ENCODE peak calls at places on chromosomes 16 and 17, in four cellular contexts. Y, T, L and K are unnamed samples.

GRCh38 chr16:66717112-66717675 is 20.7 kb upstream of the CMTM4 start:
- DNase-seq in Y (peak), T (peak), L (no peak), K (peak)

GRCh38 chr17:75109047-75109406 is 742 bp upstream of the ARMC7 start:
- DNase-seq in Y (no peak), T (no peak), L (no peak), K (no peak)

GRCh38 chr17:65345261-65346060 is 208.3 kb downstream of the RGS9 start:
- DNase-seq in Y (no peak), T (no peak), L (no peak), K (no peak)

GRCh38 chr17:1460233-1460632 is 4.2 kb upstream of the CRK start:
- DNase-seq in Y (no peak), T (peak), L (no peak), K (no peak)

GRCh38 chr16:15055141-15056053 is 477 bp downstream of the NTAN1 start:
- DNase-seq in Y (peak), T (peak), L (no peak), K (peak)

GRCh38 chr16:70804153-70804728 is 3.3 kb upstream of the VAC14 start:
- DNase-seq in Y (no peak), T (no peak), L (no peak), K (no peak)

GRCh38 chr16:54077412-54077821 is 209.2 kb downstream of the IRX3 start:
- DNase-seq in Y (no peak), T (no peak), L (no peak), K (peak)

GRCh38 chr17:77572851-77573250 is 385.7 kb upstream of the TNRC6C start:
- DNase-seq in Y (no peak), T (no peak), L (no peak), K (no peak)

GRCh38 chr16:84648595-84649510 is 542 bp downstream of the KLHL36 start:
- DNase-seq in Y (peak), T (no peak), L (no peak), K (peak)

GRCh38 chr16:2692251-2692947 is 10.1 kb downstream of the KCTD5 start:
- DNase-seq in Y (no peak), T (no peak), L (no peak), K (no peak)

GRCh38 chr17:40157972-40158371 is 17.6 kb downstream of the CASC3 start:
- DNase-seq in Y (no peak), T (no peak), L (no peak), K (no peak)

GRCh38 chr16:50324345-50324744 is 44.4 kb downstream of the BRD7 start:
- DNase-seq in Y (no peak), T (no peak), L (no peak), K (no peak)

GRCh38 chr17:19327039-19327776 is 35.3 kb downstream of the B9D1 start:
- DNase-seq in Y (no peak), T (no peak), L (no peak), K (peak)

GRCh38 chr16:86220552-86220951 is 289.8 kb upstream of the FOXF1 start:
- DNase-seq in Y (no peak), T (no peak), L (no peak), K (no peak)

DNA sequence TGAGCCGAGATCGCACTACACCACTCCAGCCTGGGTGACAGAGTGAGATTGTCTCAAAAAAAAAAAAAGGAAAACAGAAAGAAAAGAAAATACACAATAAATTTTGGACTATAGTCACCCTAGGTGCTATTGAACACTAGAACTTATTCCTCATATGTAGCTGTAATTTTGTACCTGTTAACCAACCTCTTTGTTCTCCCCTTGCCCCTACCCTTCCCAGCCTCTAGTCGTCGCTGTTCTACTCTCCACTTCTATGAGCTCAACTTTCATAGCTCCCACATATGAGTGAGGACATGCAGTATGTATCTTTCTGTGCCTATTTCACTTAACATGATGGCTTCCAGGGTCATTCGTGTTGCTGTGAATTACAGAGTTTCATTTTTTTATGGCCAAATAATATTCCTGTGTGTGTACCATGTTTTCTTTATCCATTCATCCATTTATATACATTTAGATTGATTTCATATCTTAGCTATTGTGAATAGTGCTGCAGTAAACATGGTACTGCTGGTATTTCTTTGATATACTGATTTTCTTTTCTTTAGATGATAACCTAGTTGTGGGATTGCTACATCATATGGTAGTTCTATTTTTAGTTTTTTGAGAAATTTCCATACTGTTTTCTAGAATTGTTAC is 28.3 kb downstream of the VPS35L start:
- DNase-seq in Y (peak), T (peak), L (no peak), K (peak)
- TF ChIP-seq MAX in Y (no peak), T (no peak), L (no peak), K (no peak)

GRCh38 chr16:61862221-61862620 is 174.0 kb downstream of the CDH8 start:
- DNase-seq in Y (no peak), T (no peak), L (no peak), K (no peak)
- TF ChIP-seq PHF8 in Y (no peak), T (no peak), L (no peak), K (no peak)

DNA sequence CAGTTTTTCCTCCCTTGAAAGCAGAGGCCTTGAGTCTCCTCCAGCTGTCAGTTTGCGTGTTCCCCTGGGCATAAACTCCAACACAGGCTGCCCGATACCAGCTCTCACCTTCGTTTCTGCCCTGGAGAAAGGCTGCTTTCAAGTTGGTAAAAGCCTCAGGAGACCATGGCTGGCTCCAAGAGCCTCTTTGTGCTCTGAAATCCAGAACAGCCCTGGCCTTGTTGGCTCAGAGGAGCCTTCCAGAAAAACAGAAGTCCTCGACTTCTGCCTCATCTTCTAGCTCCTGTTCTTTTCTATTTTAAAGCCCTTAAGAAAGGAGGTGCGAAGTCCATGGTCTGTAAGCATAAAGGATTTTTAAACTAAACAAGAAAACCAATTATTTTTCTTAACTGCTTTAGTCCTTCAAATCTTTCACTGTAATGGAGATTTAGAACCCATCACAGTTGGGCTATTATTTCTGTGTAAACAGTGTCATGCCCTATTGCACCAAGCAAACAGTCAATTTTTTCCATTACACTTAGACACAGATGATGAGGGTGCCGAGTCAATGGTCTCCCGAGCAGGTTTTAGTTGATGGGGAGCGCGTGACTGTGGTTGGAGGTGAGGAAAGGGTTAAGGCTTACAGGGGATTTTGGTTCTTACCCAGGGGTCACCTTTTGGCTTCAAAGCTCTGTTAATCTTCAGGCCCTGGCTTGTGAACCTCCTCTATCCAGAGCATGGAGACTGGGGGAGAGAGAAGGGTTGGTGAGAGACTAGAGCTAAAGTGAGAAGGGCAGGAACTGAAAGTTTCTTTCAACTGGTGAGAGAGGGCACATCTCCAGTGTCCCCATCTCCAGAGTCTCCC is 212.8 kb downstream of the MSI2 start:
- DNase-seq in Y (no peak), T (peak), L (no peak), K (no peak)
- TF ChIP-seq MAX in Y (no peak), T (no peak), L (no peak), K (no peak)

DNA sequence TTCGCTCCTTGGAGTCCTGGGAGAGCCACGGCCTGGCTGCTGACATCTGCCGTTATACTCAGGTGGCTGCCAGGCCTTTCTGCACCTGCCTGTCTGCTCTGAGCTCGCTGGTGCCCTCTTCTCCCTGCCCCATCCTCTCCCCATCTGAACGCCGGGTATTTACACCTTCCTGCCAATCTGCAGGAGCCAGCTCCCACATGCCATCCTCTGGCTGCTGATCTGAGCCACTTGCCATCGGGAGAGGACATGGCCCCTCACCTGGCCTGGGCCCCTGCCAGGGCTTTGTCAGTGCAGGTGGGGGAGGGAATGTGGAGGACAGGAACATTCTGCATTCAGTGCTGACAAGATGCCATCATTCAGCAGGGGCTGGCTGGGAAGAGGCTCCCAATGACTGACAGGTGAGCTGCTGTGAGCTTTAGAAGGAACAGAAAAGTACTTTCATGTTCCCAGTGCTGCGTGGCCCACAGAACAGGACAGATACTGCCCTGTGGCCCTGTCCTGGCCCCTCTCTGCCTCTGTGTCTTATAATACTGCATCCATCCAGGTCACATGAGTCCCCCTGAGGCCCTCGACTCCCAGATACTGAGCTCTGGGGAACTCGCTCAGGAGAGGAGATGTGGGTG is 96.3 kb upstream of the ZNF469 start:
- DNase-seq in Y (no peak), T (no peak), L (no peak), K (no peak)
- TF ChIP-seq PHF8 in Y (no peak), T (no peak), L (no peak), K (no peak)